ENCODE peak calls at places on chromosome 4, in nine cellular contexts. C is T47D, Y is DMS153, A is ureter, B is naive B cell, N is aorta, I is mucosa of gallbladder, K is T-helper 17 cell, F is frontal cortex. R is an unnamed sample.
A peak's percentile ranks its signal among the peaks of the same experiment; 100 is the strongest.

GRCh38 chr4:28774344-28774743 is 1913.7 kb downstream of the STIM2 start:
- DNase-seq in A (no peak), C (no peak), K (no peak), N (no peak), B (no peak), F (no peak), Y (no peak), I (no peak), R (no peak)

GRCh38 chr4:47465008-47465407 is 1.5 kb upstream of the COMMD8 start:
- DNase-seq in N (no peak), I (no peak), C (no peak), B (peak; percentile 50), F (no peak), Y (no peak), K (no peak), A (no peak), R (no peak)

GRCh38 chr4:21915761-21916160 is 32.8 kb downstream of the KCNIP4 start:
- DNase-seq in Y (no peak), A (no peak), I (no peak), K (no peak), F (no peak), B (no peak), C (no peak), N (no peak), R (no peak)

GRCh38 chr4:87229979-87230378 is 9.6 kb upstream of the KLHL8 start:
- DNase-seq in B (no peak), A (no peak), N (no peak), Y (no peak), K (no peak), F (no peak), C (no peak), I (no peak), R (no peak)

GRCh38 chr4:15912236-15912635 is 26.3 kb downstream of the FGFBP1 start:
- DNase-seq in F (no peak), N (no peak), A (no peak), C (no peak), K (no peak), Y (no peak), B (no peak), I (no peak), R (no peak)

GRCh38 chr4:108160741-108161352 is 7.9 kb downstream of the LEF1 start:
- DNase-seq in I (no peak), N (no peak), F (no peak), B (no peak), C (no peak), Y (no peak), K (no peak), A (no peak), R (no peak)

GRCh38 chr4:140300271-140300970 is 73.0 kb upstream of the SCOC start:
- DNase-seq in K (no peak), C (no peak), B (no peak), Y (no peak), A (no peak), F (no peak), I (peak; percentile 11), N (no peak), R (peak; percentile 87)

GRCh38 chr4:1406416-1406945 is at the start of gene NKX1-1:
- DNase-seq in K (no peak), F (no peak), A (no peak), C (no peak), N (peak; percentile 56), Y (no peak), B (no peak), I (no peak), R (no peak)

GRCh38 chr4:54961357-54961975 is 163.9 kb downstream of the KDR start:
- DNase-seq in K (no peak), C (peak; percentile 11), Y (peak; percentile 44), I (no peak), B (no peak), A (no peak), N (no peak), F (peak; percentile 10), R (peak; percentile 52)

GRCh38 chr4:52957791-52958190 is 95.7 kb downstream of the RASL11B start:
- DNase-seq in Y (no peak), A (no peak), I (no peak), C (no peak), B (no peak), F (no peak), K (no peak), N (no peak), R (peak; percentile 24)

GRCh38 chr4:137495578-137495977 is 36.7 kb downstream of the PCDH18 start:
- DNase-seq in F (no peak), B (no peak), I (no peak), A (no peak), N (no peak), C (no peak), Y (no peak), K (no peak), R (no peak)

GRCh38 chr4:80243274-80244018 is 23.0 kb upstream of the FGF5 start:
- DNase-seq in N (no peak), B (no peak), F (no peak), Y (peak; percentile 17), I (no peak), C (no peak), A (no peak), K (no peak), R (no peak)

R was measured in IMR-90.